ENCODE peak calls at places on chromosomes 13 and 19, in four cellular contexts. A is A549, X is tibial nerve, V is GM12878. L is an unnamed sample.

GRCh38 chr13:32025730-32026129 is 5.8 kb upstream of the FRY start:
- DNase-seq in X (no peak), V (no peak), A (no peak), L (no peak)

GRCh38 chr19:33724021-33724722 is 72.5 kb upstream of the KCTD15 start:
- DNase-seq in A (no peak), V (no peak), X (no peak), L (no peak)

GRCh38 chr13:50230365-50230978 is 215.2 kb downstream of the KCNRG start:
- DNase-seq in A (no peak), X (no peak), V (no peak), L (no peak)

GRCh38 chr13:108816381-108816780 is 187.0 kb downstream of the MYO16 start:
- DNase-seq in V (no peak), X (no peak), A (no peak), L (no peak)

GRCh38 chr13:23628765-23629565 is 58.8 kb downstream of the TNFRSF19 start:
- DNase-seq in A (no peak), X (no peak), V (no peak), L (no peak)

GRCh38 chr13:95880346-95880745 is 172.9 kb downstream of the UGGT2 start:
- DNase-seq in V (no peak), X (no peak), A (no peak), L (no peak)

GRCh38 chr19:4896372-4896771 is 6.3 kb downstream of the ARRDC5 start:
- DNase-seq in V (no peak), X (no peak), A (peak), L (no peak)

GRCh38 chr19:9323557-9323918 is 441 bp upstream of the ZNF559 start:
- DNase-seq in X (peak), A (peak), V (peak), L (peak)

GRCh38 chr13:110876592-110876991 is 38.3 kb downstream of the ANKRD10 start:
- DNase-seq in A (peak), X (no peak), V (no peak), L (no peak)

GRCh38 chr13:80572308-80572676 is 231.4 kb upstream of the SPRY2 start:
- DNase-seq in X (no peak), V (no peak), A (no peak), L (no peak)

GRCh38 chr19:31356587-31357314 is 7.5 kb upstream of the TSHZ3 start:
- DNase-seq in V (no peak), A (no peak), X (no peak), L (peak)

GRCh38 chr19:12703056-12703455 is 6.6 kb upstream of the FBXW9 start:
- DNase-seq in A (peak), X (no peak), V (no peak), L (no peak)

GRCh38 chr13:40456397-40456958 is 210.0 kb downstream of the FOXO1 start:
- DNase-seq in A (no peak), X (no peak), V (no peak), L (no peak)

GRCh38 chr13:29676535-29676934 is 81.0 kb upstream of the SLC7A1 start:
- DNase-seq in V (no peak), X (no peak), A (peak), L (no peak)

GRCh38 chr13:20064128-20064527 is 96.7 kb downstream of the GJA3 start:
- DNase-seq in X (no peak), A (no peak), V (no peak), L (no peak)

GRCh38 chr19:7612282-7613274 is 16.8 kb downstream of the XAB2 start:
- DNase-seq in X (no peak), A (no peak), V (no peak), L (no peak)

GRCh38 chr19:39845621-39846175 is 481 bp downstream of the FBL start:
- DNase-seq in A (no peak), V (no peak), X (no peak), L (no peak)

GRCh38 chr13:21326155-21327030 is 132.7 kb downstream of the ZDHHC20 start:
- DNase-seq in V (no peak), A (no peak), X (no peak), L (peak)

GRCh38 chr13:40586886-40587285 is 79.6 kb downstream of the FOXO1 start:
- DNase-seq in A (no peak), V (no peak), X (no peak), L (no peak)

GRCh38 chr19:30088567-30088966 is 146.5 kb downstream of the URI1 start:
- DNase-seq in A (no peak), X (no peak), V (no peak), L (no peak)

GRCh38 chr13:51920786-51921185 is 59.0 kb downstream of the CCDC70 start:
- DNase-seq in V (no peak), A (no peak), X (no peak), L (no peak)

GRCh38 chr13:24864579-24864978 is 100.6 kb downstream of the RNF17 start:
- DNase-seq in X (no peak), V (no peak), A (no peak), L (no peak)

GRCh38 chr19:10544242-10544752 is 593 bp downstream of the ATG4D start:
- DNase-seq in V (no peak), A (no peak), X (no peak), L (peak)

GRCh38 chr13:34913040-34913439 is 29.0 kb upstream of the NBEA start:
- DNase-seq in A (peak), X (no peak), V (no peak), L (no peak)

GRCh38 chr13:97369269-97369893 is 64.6 kb upstream of the RAP2A start:
- DNase-seq in A (no peak), V (no peak), X (no peak), L (no peak)

GRCh38 chr13:26558912-26559485 is 1.5 kb downstream of the WASF3 start:
- DNase-seq in A (no peak), X (no peak), V (no peak), L (no peak)

GRCh38 chr13:29589234-29589633 is 6.3 kb downstream of the SLC7A1 start:
- DNase-seq in X (no peak), V (no peak), A (no peak), L (no peak)

GRCh38 chr13:86882835-86883234 is 788.3 kb upstream of the SLITRK5 start:
- DNase-seq in V (no peak), A (no peak), X (no peak), L (no peak)

GRCh38 chr13:23865065-23865464 is 24.1 kb downstream of the MIPEP start:
- DNase-seq in A (no peak), X (no peak), V (no peak), L (no peak)

GRCh38 chr19:11256189-11256588 is 6.1 kb downstream of the DOCK6 start:
- DNase-seq in V (no peak), X (no peak), A (no peak), L (no peak)

GRCh38 chr19:31470952-31471351 is 121.7 kb upstream of the TSHZ3 start:
- DNase-seq in A (no peak), X (no peak), V (no peak), L (no peak)

GRCh38 chr19:4831351-4832340 is at the start of gene TICAM1:
- DNase-seq in V (no peak), X (peak), A (peak), L (no peak)

GRCh38 chr13:23744315-23744714 is 144.9 kb downstream of the MIPEP start:
- DNase-seq in X (no peak), A (no peak), V (no peak), L (no peak)

GRCh38 chr19:45882652-45883585 is 3.0 kb downstream of the IRF2BP1 start:
- DNase-seq in V (peak), X (peak), A (peak), L (peak)

GRCh38 chr13:22717036-22717435 is 463.7 kb upstream of the SGCG start:
- DNase-seq in A (no peak), X (no peak), V (no peak), L (peak)

GRCh38 chr13:108325863-108326262 is 56.3 kb downstream of the TNFSF13B start:
- DNase-seq in V (no peak), X (no peak), A (no peak), L (no peak)

DNA sequence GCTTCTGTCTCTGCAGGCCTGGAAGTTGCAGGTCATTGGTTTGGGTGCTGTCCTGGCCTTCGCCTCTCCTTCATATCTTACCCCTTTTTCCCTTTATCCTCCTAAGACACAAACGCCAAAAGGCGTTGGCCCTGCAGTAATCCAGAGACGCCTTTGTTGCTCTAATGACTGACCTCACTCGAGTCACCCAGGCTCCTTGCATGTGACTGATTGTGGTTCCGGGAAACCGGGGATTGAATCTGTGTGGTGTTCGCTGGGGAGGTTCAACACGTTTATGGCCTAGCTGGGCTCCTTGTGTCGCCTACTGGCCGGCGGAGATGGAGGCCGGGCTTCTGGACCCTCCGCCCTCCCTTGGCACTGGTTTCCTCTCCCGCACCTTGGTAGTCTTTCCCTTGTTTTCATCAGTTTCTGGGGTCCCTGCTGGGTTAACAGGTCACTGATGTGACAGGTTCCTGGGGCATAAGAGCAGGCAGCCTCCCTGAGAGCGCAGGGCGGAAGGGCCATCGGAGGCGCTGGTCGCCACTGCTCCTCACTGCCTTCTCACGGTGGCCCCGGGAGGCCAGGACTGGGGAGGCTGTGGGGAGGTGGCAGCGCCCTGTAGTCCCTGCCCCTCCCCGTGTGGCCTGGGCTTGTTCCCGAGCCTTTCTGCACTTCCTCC is 18.3 kb upstream of the NDUFS7 start:
- DNase-seq in V (no peak), X (no peak), A (no peak), L (no peak)
- H3K27ac ChIP-seq in V (no peak), X (no peak), A (no peak), L (peak)

GRCh38 chr19:18023596-18024212 is 15.7 kb downstream of the ARRDC2 start:
- DNase-seq in V (no peak), X (peak), A (no peak), L (peak)
- H3K27ac ChIP-seq in V (no peak), X (peak), A (peak), L (peak)

DNA sequence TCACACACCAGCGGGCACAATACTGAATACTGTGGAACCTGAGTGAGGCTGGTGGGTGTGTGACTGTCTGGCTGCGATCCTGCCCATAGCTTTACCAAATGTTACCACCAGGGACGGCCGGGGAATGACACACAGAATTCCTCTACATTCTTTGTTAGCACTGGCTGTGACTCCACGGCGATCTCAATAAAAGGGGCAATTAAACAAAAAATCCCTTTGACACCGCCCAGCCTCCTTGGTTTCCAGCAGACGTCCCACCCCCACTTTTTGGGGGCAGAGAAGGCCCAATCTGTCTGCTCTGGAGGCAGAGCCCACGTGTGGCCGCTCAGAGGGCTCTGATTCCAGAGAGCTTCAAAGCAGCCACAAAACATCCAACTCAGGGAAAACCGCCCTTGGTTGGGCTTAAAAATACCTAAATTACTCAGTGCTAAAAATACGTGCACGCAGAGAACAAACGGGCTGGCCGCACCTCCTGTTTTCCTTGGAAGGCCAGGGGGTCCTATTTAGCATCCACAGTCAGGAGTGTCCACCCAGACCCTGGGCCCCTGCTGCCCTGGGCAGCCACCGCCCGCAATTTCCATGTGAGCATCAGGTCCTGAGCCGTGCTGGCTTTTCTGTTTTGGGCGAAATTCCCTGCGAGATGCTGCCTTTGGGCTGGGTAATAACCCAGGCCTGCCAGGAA is 47.8 kb downstream of the GADD45B start:
- DNase-seq in A (peak), V (no peak), X (no peak), L (no peak)
- H3K27ac ChIP-seq in A (peak), V (no peak), X (peak), L (peak)

DNA sequence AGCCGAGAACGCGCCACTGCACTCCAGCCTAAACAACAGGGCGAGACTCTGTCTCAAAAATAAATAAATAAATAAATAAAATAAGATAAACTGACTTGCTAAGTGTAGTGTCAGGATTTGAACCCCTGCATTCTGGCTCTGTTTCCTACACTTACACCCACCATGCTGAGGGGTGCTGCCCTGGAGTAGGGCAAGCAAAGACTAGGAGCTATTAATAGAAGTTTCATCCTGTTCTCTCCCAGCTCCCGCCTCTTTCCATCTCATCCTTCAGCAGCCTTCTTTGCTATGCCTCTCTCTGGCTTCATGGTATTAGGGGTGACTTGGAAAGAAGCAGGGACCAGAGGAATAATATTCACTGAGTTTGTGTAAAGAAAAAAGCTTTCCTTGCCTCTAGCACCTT is 8.5 kb upstream of the PLAUR start:
- DNase-seq in V (no peak), X (no peak), A (no peak), L (no peak)
- H3K27ac ChIP-seq in V (no peak), X (no peak), A (no peak), L (no peak)

GRCh38 chr13:103218253-103218652 is 152.0 kb upstream of the SLC10A2 start:
- DNase-seq in A (no peak), V (no peak), X (no peak), L (no peak)
- H3K27ac ChIP-seq in A (no peak), V (no peak), X (no peak), L (no peak)

DNA sequence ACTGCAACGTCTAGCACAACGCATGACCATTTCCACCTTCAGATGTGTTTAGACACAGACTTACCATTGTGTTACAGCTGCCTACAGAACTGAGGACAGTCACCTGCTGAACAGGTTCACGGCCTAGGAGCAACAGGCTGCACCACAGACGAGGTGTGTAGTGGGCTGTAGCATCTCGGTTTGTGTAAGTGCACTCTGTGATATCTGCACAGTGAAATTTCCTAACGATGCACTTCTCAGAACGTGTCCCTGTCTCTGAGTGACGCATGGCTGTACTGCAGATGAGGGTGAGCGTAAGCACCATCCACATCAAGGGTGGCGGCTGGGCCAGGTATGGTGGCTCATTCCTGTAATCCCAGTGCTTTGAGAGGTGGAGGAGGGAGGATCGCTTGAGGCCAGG is 15.2 kb downstream of the DCUN1D2 start:
- DNase-seq in A (no peak), V (no peak), X (no peak), L (no peak)
- H3K27ac ChIP-seq in A (no peak), V (no peak), X (no peak), L (no peak)

GRCh38 chr19:18725755-18726416 is 42.4 kb downstream of the CRTC1 start:
- DNase-seq in X (peak), A (no peak), V (no peak), L (no peak)
- H3K27ac ChIP-seq in X (peak), A (no peak), V (no peak), L (no peak)

GRCh38 chr19:41354343-41354974 is 737 bp upstream of the TGFB1 start:
- DNase-seq in V (no peak), X (no peak), A (no peak), L (no peak)
- H3K27ac ChIP-seq in V (no peak), X (peak), A (peak), L (no peak)

DNA sequence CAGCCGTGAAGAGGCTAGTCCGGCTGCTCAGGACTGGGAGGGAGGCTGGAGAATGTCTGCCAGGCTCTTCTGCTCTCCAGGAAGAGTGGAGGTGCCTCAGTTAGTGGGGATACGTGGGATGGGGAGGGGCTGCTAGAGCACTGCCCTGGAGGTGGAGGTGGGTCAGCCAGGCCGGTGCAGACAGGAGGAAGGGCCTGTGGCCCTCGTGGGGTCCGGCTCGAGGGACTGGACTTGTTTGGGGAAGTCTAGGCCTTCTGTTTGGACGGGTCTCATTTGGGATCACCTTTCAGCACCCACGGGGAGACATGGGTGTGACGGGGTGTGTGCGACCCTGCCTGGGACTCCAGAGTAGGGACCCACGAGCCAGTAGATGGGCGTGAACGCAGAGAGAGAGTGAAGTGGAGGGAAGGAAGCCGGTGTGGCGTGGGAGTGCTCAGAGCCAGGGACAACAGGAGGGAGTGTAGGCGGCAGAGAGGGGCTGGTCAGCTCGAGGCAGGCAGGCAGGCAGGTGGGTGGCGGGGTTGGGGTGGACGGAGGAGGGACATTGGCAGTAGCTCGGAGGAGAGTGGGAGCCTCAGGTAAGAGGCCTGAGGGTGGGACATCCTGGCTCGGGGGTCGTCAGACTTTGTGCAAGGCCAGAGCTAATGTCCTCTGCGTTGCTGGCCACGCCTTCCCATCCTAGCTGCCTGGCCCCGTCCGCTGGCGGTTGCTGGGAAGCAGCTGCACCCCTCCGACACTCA is 11.5 kb downstream of the EPN1 start:
- DNase-seq in V (no peak), X (no peak), A (no peak), L (no peak)
- H3K27ac ChIP-seq in V (no peak), X (no peak), A (no peak), L (no peak)

DNA sequence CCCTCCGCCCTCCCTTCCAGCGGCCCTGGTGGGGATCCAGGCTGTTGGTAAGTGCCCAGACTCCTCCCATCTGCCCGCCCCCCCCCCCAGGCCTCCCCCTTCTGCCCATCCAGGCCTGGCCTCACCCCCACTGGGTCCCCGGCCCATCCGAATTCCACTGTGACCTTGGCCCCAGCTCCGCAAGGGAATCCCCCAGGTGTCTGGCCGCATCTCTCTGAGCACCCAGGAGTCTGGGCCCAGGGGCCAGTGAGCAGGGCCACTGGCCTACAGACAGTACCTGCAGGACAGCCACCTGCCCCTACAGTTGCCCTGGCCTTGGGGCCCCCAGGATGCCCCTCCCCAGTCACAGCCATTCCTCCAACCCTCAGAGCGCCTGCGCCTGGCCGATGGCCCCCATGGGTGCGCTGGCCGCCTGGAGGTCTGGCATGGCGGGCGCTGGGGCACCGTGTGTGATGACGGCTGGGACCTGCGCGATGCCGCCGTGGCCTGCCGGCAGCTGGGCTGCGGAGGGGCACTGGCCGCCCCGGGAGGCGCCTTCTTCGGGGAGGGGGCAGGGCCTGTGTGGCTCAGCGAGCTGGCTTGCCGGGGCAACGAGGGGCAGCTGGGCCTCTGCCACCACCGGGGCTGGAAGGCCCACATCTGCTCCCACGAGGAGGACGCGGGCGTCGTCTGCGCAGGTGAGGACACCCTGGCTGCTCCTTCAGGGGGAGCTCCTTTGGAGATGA is 912 bp downstream of the SSC5D start:
- DNase-seq in V (no peak), A (no peak), X (no peak), L (no peak)
- H3K27ac ChIP-seq in V (no peak), A (no peak), X (peak), L (no peak)

L was measured in substantia nigra.